ENCODE peak calls at places on chromosomes 12 and 14, in seven cellular contexts. S is GM20000, X is bronchial epithelial cell, J is BJ, Z is foreskin fibroblast, A is body of pancreas, U is cardiac fibroblast. W is an unnamed sample.

GRCh38 chr12:114694436-114695304 is 10.7 kb upstream of the TBX3 start:
- DNase-seq in Z (no peak), J (no peak), S (no peak), A (no peak), U (no peak), X (peak), W (no peak)

GRCh38 chr14:99524804-99525698 is 43.8 kb downstream of the CCNK start:
- DNase-seq in J (no peak), S (no peak), Z (no peak), U (peak), A (no peak), X (peak), W (peak)

GRCh38 chr14:35362911-35363374 is 41.6 kb downstream of the NFKBIA start:
- DNase-seq in U (peak), Z (no peak), J (no peak), S (no peak), A (no peak), X (peak), W (no peak)

GRCh38 chr12:53068811-53069585 is 10.2 kb downstream of the SPRYD3 start:
- DNase-seq in Z (no peak), A (peak), S (no peak), U (no peak), J (no peak), X (no peak), W (no peak)

GRCh38 chr12:52819731-52820510 is 6.0 kb upstream of the KRT4 start:
- DNase-seq in A (no peak), J (no peak), S (no peak), X (no peak), U (peak), Z (no peak), W (no peak)

GRCh38 chr12:77609016-77609415 is 221.7 kb upstream of the NAV3 start:
- DNase-seq in A (no peak), U (no peak), X (no peak), J (no peak), Z (no peak), S (no peak), W (no peak)

GRCh38 chr12:67681145-67681778 is 32.7 kb downstream of the DYRK2 start:
- DNase-seq in U (peak), S (no peak), X (peak), J (peak), A (peak), Z (peak), W (no peak)

GRCh38 chr14:98909251-98909944 is 362.6 kb downstream of the BCL11B start:
- DNase-seq in J (no peak), X (peak), S (no peak), A (peak), U (peak), Z (no peak), W (no peak)

GRCh38 chr14:75559451-75560187 is 18.8 kb upstream of the FLVCR2 start:
- DNase-seq in X (peak), S (peak), U (peak), Z (peak), A (peak), J (no peak), W (peak)

GRCh38 chr12:128820723-128821432 is 2.9 kb downstream of the SLC15A4 start:
- DNase-seq in J (no peak), X (no peak), Z (no peak), U (no peak), A (peak), S (peak), W (peak)

GRCh38 chr12:62660763-62661162 is 194.1 kb downstream of the MON2 start:
- DNase-seq in S (no peak), Z (peak), A (no peak), J (peak), U (peak), X (peak), W (no peak)

GRCh38 chr14:59398841-59399240 is 66.3 kb downstream of the GPR135 start:
- DNase-seq in Z (no peak), S (no peak), U (no peak), A (peak), J (no peak), X (no peak), W (peak)

GRCh38 chr12:102474438-102475064 is 5.8 kb downstream of the IGF1 start:
- DNase-seq in J (no peak), S (no peak), Z (no peak), A (no peak), X (peak), U (no peak), W (peak)

DNA sequence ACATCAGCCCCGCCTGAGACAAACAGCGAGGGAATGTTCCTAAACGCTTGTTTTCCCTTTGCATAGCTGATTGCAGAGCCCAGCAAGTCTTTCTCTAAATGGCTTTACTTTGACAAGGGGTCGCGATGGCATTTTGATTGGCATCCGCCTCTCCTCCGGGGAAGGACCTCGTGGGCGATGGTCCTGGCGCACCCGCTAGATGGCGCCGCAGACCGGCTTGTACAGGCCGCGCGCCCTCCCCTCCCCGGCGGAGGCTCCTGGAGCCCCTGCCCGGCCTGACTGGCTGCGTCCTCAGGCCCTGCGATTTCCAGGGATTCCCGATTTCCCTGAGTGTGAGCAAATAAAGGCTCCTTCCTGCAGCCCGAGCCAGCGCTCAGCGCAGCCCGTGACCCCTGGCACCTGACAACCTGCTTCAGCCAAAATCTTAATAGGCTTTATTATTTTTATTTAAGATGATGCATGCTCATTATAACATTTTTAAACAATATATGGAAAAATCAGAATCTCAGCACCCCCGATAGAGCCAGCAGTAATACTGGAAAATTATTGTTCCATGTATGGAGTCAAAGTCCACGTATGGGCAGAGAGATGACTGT is 468.3 kb downstream of the AACS start:
- DNase-seq in S (peak), U (no peak), X (no peak), J (no peak), Z (no peak), A (peak), W (peak)
- TF ChIP-seq CTCF in S (peak), U (peak), X (peak), J (peak), Z (peak), A (peak), W (peak)

GRCh38 chr12:39872425-39872824 is 233.5 kb downstream of the SLC2A13 start:
- DNase-seq in J (no peak), U (peak), X (no peak), Z (no peak), S (no peak), A (no peak), W (no peak)
- TF ChIP-seq CTCF in J (no peak), U (no peak), X (no peak), Z (no peak), S (no peak), A (no peak), W (no peak)

GRCh38 chr14:97866186-97866585 is 1069.0 kb downstream of the VRK1 start:
- DNase-seq in X (peak), J (no peak), U (no peak), S (no peak), Z (no peak), A (no peak), W (no peak)
- TF ChIP-seq CTCF in X (no peak), J (no peak), U (no peak), S (no peak), Z (no peak), A (no peak), W (no peak)

GRCh38 chr12:119869720-119870119 is 7.4 kb downstream of the CIT start:
- DNase-seq in J (peak), Z (peak), X (peak), A (no peak), S (no peak), U (peak), W (no peak)
- TF ChIP-seq CTCF in J (peak), Z (no peak), X (no peak), A (no peak), S (no peak), U (no peak), W (no peak)

DNA sequence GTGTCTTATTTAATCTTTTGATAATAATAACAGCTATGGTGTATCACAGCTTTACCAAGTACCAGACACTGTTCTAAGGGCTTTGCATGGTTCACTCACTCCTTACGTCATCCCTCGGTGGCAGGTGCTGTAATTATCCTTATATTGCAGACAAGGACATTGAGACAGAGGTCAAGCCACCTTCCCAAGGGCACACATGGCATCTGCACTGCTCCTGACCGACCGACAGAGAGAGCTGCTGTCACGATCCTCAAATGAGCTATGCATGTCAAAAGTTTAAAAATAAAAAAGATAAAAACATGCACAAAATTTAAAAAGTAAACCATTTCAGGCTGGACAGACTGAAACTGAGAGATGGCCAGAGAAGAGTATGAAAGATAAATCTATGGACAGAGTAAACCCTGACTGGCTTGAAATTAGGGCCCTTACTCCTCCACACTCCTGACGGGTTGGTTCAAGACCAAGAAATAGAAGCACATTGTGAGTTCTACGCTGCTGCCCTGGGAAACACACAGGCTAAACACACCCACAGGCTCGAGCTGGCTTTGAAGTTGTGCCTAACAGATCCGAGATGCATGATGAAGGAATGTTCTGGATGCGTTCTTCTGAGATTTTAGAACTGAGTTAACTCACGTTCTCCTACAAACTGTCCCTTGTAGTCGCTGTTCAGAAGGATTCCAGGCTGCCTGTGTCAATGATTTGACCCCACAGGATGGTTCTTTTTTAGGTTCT is 268.7 kb downstream of the ZFP36L1 start:
- DNase-seq in Z (peak), S (no peak), X (no peak), J (no peak), U (peak), A (peak), W (no peak)
- TF ChIP-seq CTCF in Z (peak), S (no peak), X (no peak), J (peak), U (peak), A (peak), W (no peak)

GRCh38 chr12:112539221-112539620 is 120.5 kb downstream of the PTPN11 start:
- DNase-seq in J (no peak), A (no peak), S (no peak), X (no peak), U (no peak), Z (no peak), W (no peak)
- TF ChIP-seq CTCF in J (no peak), A (no peak), S (no peak), X (no peak), U (no peak), Z (no peak), W (no peak)

GRCh38 chr14:29926701-29927595 is 699 bp downstream of the PRKD1 start:
- DNase-seq in S (peak), J (no peak), A (peak), U (peak), X (no peak), Z (peak), W (no peak)
- TF ChIP-seq CTCF in S (no peak), J (peak), A (peak), U (no peak), X (peak), Z (peak), W (no peak)